ENCODE peak calls at places on chromosome 21, in seven cellular contexts. U is sigmoid colon, V is K562, B is heart left ventricle, O is HCT116, N is stomach, E is mammary epithelial cell. X is an unnamed sample. For H3K4me1, the result is how much of the 10 kb centered on the place peaks cover.

GRCh38 chr21:43985690-43986251 is 26.3 kb upstream of the TRAPPC10 start:
- DNase-seq in V (peak), B (no peak), O (no peak), U (no peak), N (no peak), E (no peak), X (no peak)

GRCh38 chr21:16426936-16427335 is 697.2 kb downstream of the USP25 start:
- DNase-seq in B (no peak), N (no peak), E (no peak), U (no peak), V (no peak), O (no peak), X (no peak)

GRCh38 chr21:32094792-32095191 is 184.1 kb downstream of the MIS18A start:
- DNase-seq in U (no peak), N (no peak), O (peak), V (no peak), B (no peak), E (no peak), X (no peak)

GRCh38 chr21:37072239-37072987 is 458 bp downstream of the PIGP start:
- DNase-seq in B (peak), E (peak), V (no peak), U (peak), N (peak), O (no peak), X (peak)

GRCh38 chr21:15001773-15002647 is 62.8 kb downstream of the NRIP1 start:
- DNase-seq in N (no peak), V (no peak), E (no peak), U (no peak), O (no peak), B (no peak), X (no peak)

GRCh38 chr21:31279986-31280385 is 64.1 kb downstream of the TIAM1 start:
- DNase-seq in N (no peak), U (no peak), O (no peak), E (no peak), V (no peak), B (no peak), X (no peak)

GRCh38 chr21:35649186-35649585 is 411.1 kb downstream of the SETD4 start:
- DNase-seq in N (no peak), V (no peak), O (no peak), E (peak), B (no peak), U (no peak), X (no peak)

GRCh38 chr21:36613064-36613463 is 85.9 kb upstream of the SIM2 start:
- DNase-seq in B (no peak), E (no peak), O (no peak), V (no peak), N (peak), U (no peak), X (no peak)

GRCh38 chr21:31897311-31897710 is 24.5 kb downstream of the HUNK start:
- DNase-seq in E (no peak), O (no peak), B (no peak), U (no peak), N (no peak), V (no peak), X (no peak)

GRCh38 chr21:38766987-38767722 is 38.6 kb upstream of the ETS2 start:
- DNase-seq in N (peak), V (no peak), E (peak), U (no peak), O (no peak), B (no peak), X (peak)

GRCh38 chr21:31795992-31796391 is 64.1 kb upstream of the SCAF4 start:
- DNase-seq in B (no peak), V (no peak), N (no peak), O (no peak), E (no peak), U (no peak), X (no peak)

GRCh38 chr21:35457097-35457496 is 408.0 kb upstream of the RUNX1 start:
- DNase-seq in E (no peak), B (no peak), U (no peak), V (no peak), O (no peak), N (no peak), X (no peak)

GRCh38 chr21:26457817-26458216 is 115.3 kb downstream of the CYYR1 start:
- DNase-seq in N (no peak), U (no peak), E (no peak), O (no peak), V (no peak), B (no peak), X (no peak)

GRCh38 chr21:42862774-42863503 is 16.4 kb downstream of the WDR4 start:
- DNase-seq in E (peak), V (no peak), U (no peak), N (peak), B (no peak), O (no peak), X (no peak)

GRCh38 chr21:39630191-39630591 is 17.5 kb downstream of the B3GALT5 start:
- DNase-seq in V (no peak), O (peak), B (no peak), E (no peak), N (no peak), U (no peak), X (no peak)

GRCh38 chr21:35316933-35317332 is 267.8 kb upstream of the RUNX1 start:
- DNase-seq in E (no peak), N (no peak), B (no peak), V (no peak), U (no peak), O (no peak), X (no peak)

GRCh38 chr21:37528150-37528937 is 161.8 kb downstream of the DYRK1A start:
- DNase-seq in B (no peak), U (no peak), N (no peak), V (peak), E (no peak), O (no peak), X (no peak)

GRCh38 chr21:39238275-39238674 is 55.0 kb upstream of the PSMG1 start:
- DNase-seq in U (no peak), N (no peak), V (no peak), E (no peak), B (no peak), O (no peak), X (no peak)

GRCh38 chr21:22374218-22374969 is 1376.2 kb downstream of the NCAM2 start:
- DNase-seq in B (no peak), O (no peak), V (no peak), N (no peak), E (no peak), U (no peak), X (peak)

GRCh38 chr21:44460441-44460755 is 5.1 kb downstream of the LRRC3 start:
- DNase-seq in N (no peak), U (no peak), O (no peak), E (no peak), V (no peak), B (no peak), X (no peak)

GRCh38 chr21:25350056-25350455 is 257.2 kb downstream of the MRPL39 start:
- DNase-seq in N (no peak), O (no peak), V (peak), B (no peak), U (no peak), E (no peak), X (peak)

GRCh38 chr21:20639026-20639425 is 359.2 kb upstream of the NCAM2 start:
- DNase-seq in V (no peak), E (no peak), O (no peak), N (no peak), U (no peak), B (no peak), X (no peak)

GRCh38 chr21:14070049-14070893 is 140.5 kb downstream of the LIPI start:
- DNase-seq in V (no peak), E (no peak), B (no peak), O (no peak), U (no peak), N (no peak), X (peak)

GRCh38 chr21:36753556-36753955 is 54.6 kb downstream of the SIM2 start:
- DNase-seq in E (peak), B (no peak), U (no peak), O (no peak), V (no peak), N (no peak), X (no peak)

GRCh38 chr21:34962586-34963222 is 86.4 kb downstream of the RUNX1 start:
- DNase-seq in U (no peak), V (no peak), E (no peak), N (no peak), O (no peak), B (no peak), X (no peak)

GRCh38 chr21:34734696-34735095 is 65.9 kb downstream of the CLIC6 start:
- DNase-seq in E (peak), O (no peak), B (no peak), V (no peak), N (no peak), U (no peak), X (no peak)

GRCh38 chr21:39311164-39311563 is 2.3 kb downstream of the BRWD1 start:
- DNase-seq in E (no peak), O (no peak), U (no peak), B (no peak), V (no peak), N (no peak), X (no peak)

GRCh38 chr21:15592271-15592860 is 137.4 kb upstream of the USP25 start:
- DNase-seq in B (no peak), U (no peak), N (no peak), V (no peak), O (peak), E (peak), X (peak)

GRCh38 chr21:29025328-29025713 is 853 bp downstream of the USP16 start:
- DNase-seq in V (no peak), B (no peak), O (no peak), N (no peak), E (peak), U (no peak), X (no peak)

GRCh38 chr21:29022141-29022540 is 2.3 kb upstream of the USP16 start:
- DNase-seq in B (no peak), N (no peak), U (no peak), O (no peak), E (no peak), V (no peak), X (no peak)

GRCh38 chr21:29029524-29029923 is 5.1 kb downstream of the USP16 start:
- DNase-seq in V (no peak), O (no peak), N (no peak), U (no peak), E (no peak), B (no peak), X (no peak)

DNA sequence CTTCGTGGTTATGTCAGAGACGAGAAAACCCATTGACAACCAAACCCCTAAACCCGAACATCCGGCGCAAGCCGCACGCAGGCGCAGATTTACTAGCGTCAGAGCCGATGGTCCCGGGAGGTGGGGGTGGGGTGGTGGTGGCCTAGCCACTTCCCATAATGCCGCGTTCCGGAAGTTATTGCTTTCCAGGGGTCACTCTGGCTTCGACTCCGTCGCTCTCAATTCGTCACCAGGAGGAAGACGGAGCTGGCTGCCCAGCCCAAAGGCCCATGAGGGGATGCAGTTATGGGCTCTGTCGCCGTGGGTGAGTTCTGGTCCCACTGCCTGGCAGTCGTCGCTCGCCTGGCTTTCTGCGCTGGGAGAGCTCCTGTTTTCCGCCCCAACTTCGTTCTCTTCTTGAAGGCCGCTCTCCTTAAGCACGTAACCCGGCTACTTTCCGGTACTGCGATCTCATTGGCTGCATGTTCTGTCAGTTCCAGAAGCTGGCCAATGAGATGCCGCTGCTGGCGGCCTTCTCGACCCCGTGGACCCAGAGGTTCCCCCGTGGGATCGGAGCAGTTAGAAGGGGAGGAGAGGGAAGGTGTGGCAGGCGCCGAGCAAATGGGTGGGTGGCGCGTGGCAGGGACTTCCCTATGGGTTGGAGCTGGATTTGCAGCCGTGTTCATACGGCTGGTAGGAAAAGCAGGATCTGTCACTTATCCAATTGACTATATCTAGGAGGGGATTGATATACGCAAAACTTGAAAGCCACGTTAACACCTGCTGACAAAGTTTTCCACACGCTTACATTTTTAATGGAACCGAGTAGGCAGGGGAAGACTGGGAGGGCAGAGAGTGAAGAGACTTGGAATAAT is at the start of gene USP16:
- DNase-seq in B (peak), V (peak), O (peak), U (peak), E (peak), N (peak), X (peak)
- TF ChIP-seq CTCF in B (no peak), V (peak), O (no peak), U (peak), E (no peak), N (no peak), X (no peak)

DNA sequence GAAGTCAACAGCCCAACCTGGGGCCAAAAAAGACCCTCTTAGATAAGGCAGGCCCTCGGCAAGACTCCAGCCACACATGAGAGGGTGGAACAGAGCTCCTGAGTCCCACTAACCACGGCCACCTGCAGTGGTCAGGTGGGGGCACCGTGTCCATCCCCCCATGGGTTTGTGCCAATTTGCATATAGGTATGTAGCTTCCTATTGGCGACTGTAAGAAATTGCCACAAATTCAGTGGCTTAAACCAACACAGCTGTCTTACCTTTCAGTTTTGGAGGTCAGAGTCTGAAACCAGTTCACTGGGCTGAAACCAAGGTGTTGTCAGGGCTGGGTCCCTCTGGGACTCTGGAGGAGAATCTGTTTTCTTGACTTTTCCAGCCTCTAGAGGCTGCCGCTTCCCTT is 59.3 kb downstream of the COL18A1 start:
- DNase-seq in E (no peak), U (no peak), B (no peak), V (no peak), N (no peak), O (no peak), X (no peak)
- H3K4me1 ChIP-seq in E (under half), U (under half), B (under half), V (under half), N (under half), O (under half), X (under half)

GRCh38 chr21:33208534-33208933 is 21.2 kb upstream of the IFNAR2 start:
- DNase-seq in E (no peak), U (no peak), B (no peak), V (no peak), O (no peak), N (no peak), X (no peak)

GRCh38 chr21:33211305-33211704 is 18.4 kb upstream of the IFNAR2 start:
- DNase-seq in B (no peak), U (no peak), V (no peak), N (no peak), E (no peak), O (no peak), X (no peak)

GRCh38 chr21:33211732-33212131 is 18.0 kb upstream of the IFNAR2 start:
- DNase-seq in N (no peak), E (no peak), U (no peak), V (no peak), O (no peak), B (no peak), X (no peak)

GRCh38 chr21:33214056-33214455 is 15.7 kb upstream of the IFNAR2 start:
- DNase-seq in E (no peak), V (no peak), O (no peak), B (no peak), U (no peak), N (no peak), X (no peak)

GRCh38 chr21:33212159-33212851 is 17.4 kb upstream of the IFNAR2 start:
- DNase-seq in B (no peak), E (peak), N (no peak), U (no peak), O (no peak), V (no peak), X (no peak)
- H3K27ac ChIP-seq in B (peak), E (no peak), N (no peak), U (no peak), O (no peak), V (peak), X (peak)

GRCh38 chr21:41530366-41530765 is 22.4 kb upstream of the TMPRSS2 start:
- DNase-seq in O (no peak), V (no peak), E (no peak), U (no peak), N (peak), B (no peak), X (no peak)
- TF ChIP-seq CTCF in O (no peak), V (no peak), E (no peak), U (no peak), N (no peak), B (no peak), X (no peak)

X was measured in body of pancreas.